ENCODE peak calls at places on chromosomes 5 and 9, in nine cellular contexts. U is Kasumi-1, K is neural progenitor cell, Y is COR-L47, M is stromal cell of bone marrow, D is left ventricle myocardium superior, F is type B pancreatic cell, I is right lobe of liver, A is NCI-H187 treated with DMSO at 0.1 percent for 48 hours. B is an unnamed sample.

GRCh38 chr9:71514344-71514975 is 253.9 kb downstream of the CEMIP2 start:
- DNase-seq in D (no peak), K (no peak), M (no peak), A (no peak), F (no peak), Y (no peak), I (no peak), U (no peak), B (no peak)

GRCh38 chr5:5298068-5298633 is 124.3 kb upstream of the ICE1 start:
- DNase-seq in I (peak), A (no peak), M (no peak), U (no peak), K (no peak), D (no peak), Y (no peak), F (no peak), B (no peak)

GRCh38 chr9:6216002-6216401 is 395 bp downstream of the IL33 start:
- DNase-seq in A (no peak), I (no peak), D (no peak), K (no peak), Y (no peak), M (no peak), U (no peak), F (no peak), B (no peak)

GRCh38 chr9:83706703-83707517 is 848 bp downstream of the UBQLN1 start:
- DNase-seq in U (peak), I (peak), Y (peak), F (peak), D (peak), M (no peak), A (no peak), K (peak), B (peak)

GRCh38 chr9:117359910-117360309 is 54.9 kb downstream of the ASTN2 start:
- DNase-seq in M (no peak), Y (no peak), F (no peak), U (no peak), K (no peak), A (no peak), D (no peak), I (no peak), B (no peak)

GRCh38 chr5:9782806-9783560 is 152.8 kb upstream of the TAS2R1 start:
- DNase-seq in U (no peak), A (no peak), I (no peak), F (no peak), M (no peak), K (no peak), D (no peak), Y (no peak), B (no peak)

GRCh38 chr5:142080248-142080647 is 28.3 kb upstream of the NDFIP1 start:
- DNase-seq in K (no peak), A (peak), U (no peak), I (no peak), F (no peak), M (no peak), D (no peak), Y (no peak), B (no peak)

GRCh38 chr9:124280176-124280691 is 22.5 kb downstream of the NEK6 start:
- DNase-seq in F (no peak), K (no peak), A (no peak), U (peak), D (no peak), Y (no peak), I (peak), M (peak), B (no peak)

GRCh38 chr9:22211588-22212360 is 202.7 kb upstream of the CDKN2B start:
- DNase-seq in K (no peak), M (peak), A (no peak), D (no peak), Y (no peak), F (no peak), U (peak), I (no peak), B (peak)

GRCh38 chr9:134059661-134060395 is 8.0 kb downstream of the BRD3 start:
- DNase-seq in Y (no peak), U (peak), K (peak), F (no peak), A (no peak), D (no peak), I (peak), M (no peak), B (no peak)

GRCh38 chr5:1476181-1476966 is 31.1 kb upstream of the SLC6A3 start:
- DNase-seq in I (no peak), Y (no peak), M (no peak), A (no peak), D (peak), K (no peak), F (no peak), U (no peak), B (no peak)

GRCh38 chr5:175657593-175658271 is at the start of gene HRH2:
- DNase-seq in A (no peak), F (no peak), D (peak), K (peak), M (no peak), Y (no peak), I (no peak), U (peak), B (no peak)

GRCh38 chr9:127634021-127634420 is 21.9 kb downstream of the STXBP1 start:
- DNase-seq in K (no peak), U (no peak), Y (no peak), I (peak), A (no peak), D (no peak), F (no peak), M (no peak), B (no peak)

GRCh38 chr9:113941056-113941455 is 64.9 kb downstream of the ZNF618 start:
- DNase-seq in U (no peak), Y (no peak), M (no peak), K (no peak), A (no peak), I (no peak), F (no peak), D (no peak), B (no peak)